ENCODE peak calls at places on chromosomes 13 and 19, in six cellular contexts. L is neural crest cell, V is Calu3, B is lower lobe of right lung, Y is GM12864, P is nephron progenitor cell. K is an unnamed sample.

GRCh38 chr19:7870571-7871279 is 3.5 kb downstream of the PRR36 start:
- DNase-seq in L (no peak), Y (peak), V (peak), B (no peak), P (peak), K (peak)

GRCh38 chr19:4199699-4200293 is 17.3 kb downstream of the ANKRD24 start:
- DNase-seq in Y (no peak), L (no peak), P (no peak), B (no peak), V (peak), K (no peak)

GRCh38 chr13:55493297-55493696 is 1647.4 kb upstream of the PRR20A start:
- DNase-seq in P (no peak), B (no peak), Y (no peak), V (no peak), L (no peak), K (no peak)

GRCh38 chr13:31394491-31394890 is 194.7 kb downstream of the B3GLCT start:
- DNase-seq in Y (no peak), L (no peak), V (no peak), P (no peak), B (no peak), K (no peak)

GRCh38 chr13:50989476-50989875 is 79.9 kb downstream of the RNASEH2B start:
- DNase-seq in B (no peak), Y (no peak), L (no peak), P (peak), V (no peak), K (no peak)

GRCh38 chr19:41299755-41300089 is 10.2 kb upstream of the CCDC97 start:
- DNase-seq in B (peak), V (no peak), Y (no peak), P (no peak), L (no peak), K (no peak)

GRCh38 chr19:6765738-6766356 is 1.4 kb downstream of the SH2D3A start:
- DNase-seq in B (peak), V (peak), P (no peak), Y (no peak), L (no peak), K (no peak)

GRCh38 chr19:31560021-31560770 is 211.0 kb upstream of the TSHZ3 start:
- DNase-seq in V (no peak), L (no peak), B (no peak), P (no peak), Y (no peak), K (no peak)

GRCh38 chr13:101211261-101211660 is 205.0 kb downstream of the NALCN start:
- DNase-seq in V (no peak), Y (no peak), B (no peak), L (no peak), P (no peak), K (no peak)

GRCh38 chr13:43528992-43529391 is 257.8 kb downstream of the ENOX1 start:
- DNase-seq in Y (no peak), V (no peak), B (no peak), L (no peak), P (no peak), K (no peak)

GRCh38 chr19:33047422-33047821 is 17.3 kb downstream of the RHPN2 start:
- DNase-seq in P (no peak), Y (no peak), L (no peak), B (peak), V (peak), K (no peak)

GRCh38 chr19:33395561-33396550 is 22.3 kb downstream of the CEBPG start:
- DNase-seq in P (no peak), B (peak), V (no peak), L (no peak), Y (no peak), K (no peak)

GRCh38 chr13:50915562-50915961 is 6.0 kb downstream of the RNASEH2B start:
- DNase-seq in P (no peak), Y (no peak), V (no peak), L (no peak), B (no peak), K (no peak)

GRCh38 chr13:73428137-73428536 is 369.3 kb downstream of the KLF5 start:
- DNase-seq in Y (no peak), P (no peak), L (no peak), B (no peak), V (peak), K (no peak)

GRCh38 chr19:19444694-19445155 is 39.2 kb downstream of the GATAD2A start:
- DNase-seq in P (no peak), Y (no peak), B (no peak), V (no peak), L (no peak), K (no peak)

GRCh38 chr13:84994582-84994981 is 804.6 kb downstream of the SLITRK6 start:
- DNase-seq in L (no peak), V (no peak), Y (no peak), B (no peak), P (no peak), K (no peak)

GRCh38 chr13:36986462-36987240 is 12.5 kb downstream of the ALG5 start:
- DNase-seq in V (no peak), Y (no peak), P (no peak), L (no peak), B (no peak), K (no peak)

GRCh38 chr13:75405976-75406703 is 75.8 kb downstream of the TBC1D4 start:
- DNase-seq in Y (no peak), B (no peak), P (no peak), L (no peak), V (no peak), K (no peak)

GRCh38 chr19:55473613-55474012 is 2.8 kb upstream of the ZNF628 start:
- DNase-seq in P (no peak), L (no peak), Y (no peak), V (no peak), B (no peak), K (no peak)

GRCh38 chr19:35045667-35046300 is 4.3 kb downstream of the HPN start:
- DNase-seq in P (no peak), Y (no peak), L (no peak), B (no peak), V (no peak), K (no peak)

GRCh38 chr13:36858285-36858684 is 39.3 kb downstream of the RFXAP start:
- DNase-seq in L (no peak), P (peak), B (no peak), Y (peak), V (no peak), K (no peak)

GRCh38 chr19:48470856-48471255 is 1.7 kb downstream of the CYTH2 start:
- DNase-seq in B (no peak), V (no peak), P (no peak), L (no peak), Y (no peak), K (no peak)

GRCh38 chr19:42290523-42291436 is 11.2 kb upstream of the PRR19 start:
- DNase-seq in B (no peak), P (peak), Y (no peak), L (peak), V (peak), K (no peak)

GRCh38 chr19:53991224-53992113 is at the start of gene CACNG6:
- DNase-seq in V (peak), P (peak), B (peak), L (peak), Y (no peak), K (no peak)

GRCh38 chr13:50365300-50365682 is 350.0 kb downstream of the KCNRG start:
- DNase-seq in Y (no peak), L (no peak), V (peak), P (no peak), B (no peak), K (no peak)

GRCh38 chr13:27367570-27367969 is 56.8 kb upstream of the GTF3A start:
- DNase-seq in Y (no peak), L (no peak), V (no peak), B (no peak), P (no peak), K (no peak)

GRCh38 chr13:76339649-76340048 is 546.6 kb downstream of the KCTD12 start:
- DNase-seq in Y (no peak), V (no peak), B (no peak), L (no peak), P (no peak), K (no peak)

GRCh38 chr13:93244141-93244917 is 17.7 kb downstream of the GPC6 start:
- DNase-seq in P (peak), B (no peak), L (no peak), V (no peak), Y (no peak), K (no peak)

GRCh38 chr13:50531917-50532899 is 311.3 kb downstream of the DLEU7 start:
- DNase-seq in B (no peak), Y (no peak), P (no peak), L (no peak), V (no peak), K (no peak)

GRCh38 chr19:512548-513365 is 5.5 kb downstream of the TPGS1 start:
- DNase-seq in Y (no peak), P (peak), V (no peak), B (peak), L (no peak), K (no peak)

GRCh38 chr13:55999709-56000108 is 1141.0 kb upstream of the PRR20A start:
- DNase-seq in L (no peak), Y (no peak), B (no peak), V (no peak), P (no peak), K (no peak)

GRCh38 chr19:29745253-29745652 is 30.2 kb upstream of the C19orf12 start:
- DNase-seq in V (peak), L (no peak), Y (no peak), P (peak), B (no peak), K (no peak)
- TF ChIP-seq CTCF in V (no peak), L (no peak), Y (peak), P (peak), B (no peak), K (peak)

GRCh38 chr19:13055213-13056051 is 47.2 kb downstream of the LYL1 start:
- DNase-seq in Y (no peak), V (peak), L (no peak), B (peak), P (peak), K (peak)
- TF ChIP-seq CTCF in Y (no peak), V (no peak), L (no peak), B (no peak), P (no peak), K (no peak)

DNA sequence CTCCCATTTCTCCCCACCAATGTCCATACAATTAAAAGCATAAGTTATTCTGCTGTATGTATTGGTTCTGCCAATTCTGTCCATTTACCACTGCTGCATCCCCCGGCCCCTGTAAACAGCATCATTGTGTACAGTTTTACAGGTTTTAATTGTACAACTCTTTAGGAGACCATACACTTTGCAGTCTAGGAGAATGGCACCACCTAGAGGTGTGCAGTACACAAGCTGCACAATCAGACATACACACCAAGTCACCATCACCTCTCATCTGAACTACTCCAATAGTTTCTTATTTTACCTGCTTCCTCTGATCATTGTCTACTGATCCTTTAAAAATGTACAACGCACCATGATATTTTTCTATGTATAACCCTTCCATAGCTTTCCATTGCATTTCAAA is 855.9 kb upstream of the KLHL1 start:
- DNase-seq in P (no peak), Y (no peak), L (no peak), V (peak), B (no peak), K (no peak)
- TF ChIP-seq CTCF in P (peak), Y (peak), L (peak), V (no peak), B (no peak), K (peak)

GRCh38 chr19:1512671-1513491 is at the start of gene ADAMTSL5:
- DNase-seq in B (no peak), L (no peak), V (peak), P (peak), Y (no peak), K (no peak)
- TF ChIP-seq CTCF in B (no peak), L (peak), V (no peak), P (no peak), Y (peak), K (no peak)

K was measured in type B pancreatic cell.